ENCODE peak calls at places on chromosomes 7 and 10, in nine cellular contexts. H is germinal center; K is stimulated activated CD4-positive, alpha-beta T cell treated with anti-CD3 and anti-CD28 coated beads, Interleukin-1b, Interleukin-23, amount 100 ng/mL, for 24 hours; D is NCI-H2029 treated with DMSO at 0.1 percent for 48 hours; A is C1 segment of cervical spinal cord; T is HEK293T; U is activated T-cell treated with anti-CD3 and anti-CD28 coated beads, Interleukin-2, amount 50 U/mL, for 72 hours; B is lung; P is activated naive CD8-positive, alpha-beta T cell treated with anti-CD3 and anti-CD28 coated beads, Interleukin-2, amount 50 U/mL, for 24 hours. N is an unnamed sample.

GRCh38 chr10:75613685-75614587 is 182.5 kb downstream of the LRMDA start:
- DNase-seq in H (no peak), T (peak), P (no peak), B (no peak), K (no peak), U (no peak), D (no peak), A (no peak), N (no peak)

GRCh38 chr7:147308539-147308938 is 1191.9 kb downstream of the CNTNAP2 start:
- DNase-seq in B (no peak), D (no peak), K (no peak), P (no peak), A (no peak), U (no peak), T (no peak), H (no peak), N (no peak)

GRCh38 chr7:74092964-74093339 is 9.3 kb downstream of the LIMK1 start:
- DNase-seq in D (no peak), U (no peak), B (peak), A (peak), P (peak), T (no peak), K (no peak), H (peak), N (peak)

GRCh38 chr10:96397902-96398301 is 39.1 kb upstream of the OPALIN start:
- DNase-seq in A (no peak), H (no peak), K (no peak), P (no peak), T (no peak), B (no peak), U (no peak), D (no peak), N (no peak)

GRCh38 chr7:341841-342638 is 52.1 kb downstream of the FOXL3 start:
- DNase-seq in K (no peak), H (no peak), T (no peak), A (peak), U (no peak), D (no peak), B (no peak), P (no peak), N (no peak)

GRCh38 chr7:131302453-131302852 is 25.2 kb upstream of the MKLN1 start:
- DNase-seq in U (no peak), K (no peak), A (no peak), B (no peak), T (no peak), D (no peak), H (no peak), P (no peak), N (no peak)

GRCh38 chr7:132869166-132869861 is 212.6 kb downstream of the CHCHD3 start:
- DNase-seq in P (no peak), B (no peak), K (no peak), A (no peak), D (no peak), T (no peak), U (no peak), H (peak), N (no peak)

GRCh38 chr10:21171197-21171935 is 274.3 kb upstream of the NEBL start:
- DNase-seq in B (no peak), D (peak), T (peak), U (no peak), K (no peak), H (no peak), P (no peak), A (no peak), N (no peak)

GRCh38 chr7:70694357-70694908 is 437.5 kb upstream of the GALNT17 start:
- DNase-seq in P (peak), T (peak), B (peak), A (no peak), K (no peak), U (peak), H (peak), D (no peak), N (peak)

GRCh38 chr10:95266674-95267095 is 24.1 kb downstream of the PDLIM1 start:
- DNase-seq in H (peak), B (no peak), A (no peak), T (peak), U (no peak), K (no peak), P (no peak), D (peak), N (peak)

GRCh38 chr10:73732931-73733623 is 11.1 kb upstream of the SEC24C start:
- DNase-seq in T (no peak), U (no peak), H (no peak), K (no peak), B (no peak), A (no peak), P (no peak), D (no peak), N (no peak)

GRCh38 chr10:4077804-4078203 is 292.8 kb upstream of the KLF6 start:
- DNase-seq in A (no peak), K (no peak), P (no peak), B (no peak), D (no peak), U (no peak), T (no peak), H (no peak), N (no peak)

GRCh38 chr10:56068473-56069263 is 292.4 kb downstream of the ZWINT start:
- DNase-seq in U (no peak), T (no peak), H (no peak), K (no peak), P (no peak), A (no peak), B (no peak), D (no peak), N (no peak)

GRCh38 chr7:112357136-112357535 is 93.1 kb upstream of the IFRD1 start:
- DNase-seq in D (no peak), K (no peak), T (no peak), U (no peak), B (no peak), A (no peak), H (no peak), P (no peak), N (no peak)

N was measured in GM13976.